ENCODE peak calls at places on chromosome 3, in six cellular contexts. X, S, T, O, Z and L are unnamed samples.

GRCh38 chr3:195236801-195237570 is 34.0 kb downstream of the XXYLT1 start:
- DNase-seq in X (no peak), S (no peak), T (peak; percentile 27), O (no peak), Z (no peak), L (peak; percentile 10)

GRCh38 chr3:49869525-49870126 is at the start of gene CAMKV:
- DNase-seq in X (no peak), S (no peak), T (no peak), O (no peak), Z (no peak), L (no peak)

GRCh38 chr3:123636431-123636841 is 51.6 kb upstream of the HACD2 start:
- DNase-seq in X (no peak), S (no peak), T (peak; percentile 61), O (no peak), Z (no peak), L (peak; percentile 75)

GRCh38 chr3:139520028-139520737 is 19.4 kb downstream of the RBP1 start:
- DNase-seq in X (no peak), S (peak; percentile 64), T (no peak), O (no peak), Z (no peak), L (peak; percentile 30)

GRCh38 chr3:148953094-148953493 is 38.2 kb upstream of the GYG1 start:
- DNase-seq in X (no peak), S (no peak), T (no peak), O (no peak), Z (no peak), L (no peak)

GRCh38 chr3:29758108-29759020 is 477.5 kb downstream of the RBMS3 start:
- DNase-seq in X (no peak), S (peak; percentile 97), T (no peak), O (no peak), Z (no peak), L (no peak)

GRCh38 chr3:5056005-5056391 is 66.1 kb upstream of the ARL8B start:
- DNase-seq in X (no peak), S (no peak), T (no peak), O (no peak), Z (no peak), L (no peak)

GRCh38 chr3:196894557-196895295 is 27.0 kb downstream of the SENP5 start:
- DNase-seq in X (no peak), S (no peak), T (no peak), O (no peak), Z (no peak), L (no peak)

GRCh38 chr3:194488007-194488742 is 1.4 kb upstream of the ATP13A3 start:
- DNase-seq in X (no peak), S (no peak), T (no peak), O (no peak), Z (no peak), L (no peak)

GRCh38 chr3:29972594-29972993 is 633.8 kb upstream of the TGFBR2 start:
- DNase-seq in X (no peak), S (peak; percentile 29), T (no peak), O (no peak), Z (no peak), L (no peak)

GRCh38 chr3:41307065-41307464 is 107.8 kb downstream of the CTNNB1 start:
- DNase-seq in X (no peak), S (no peak), T (no peak), O (no peak), Z (no peak), L (no peak)

GRCh38 chr3:197420115-197420514 is 121.7 kb upstream of the DLG1 start:
- DNase-seq in X (no peak), S (no peak), T (no peak), O (no peak), Z (no peak), L (no peak)

GRCh38 chr3:4982773-4983738 is 3.8 kb downstream of the BHLHE40 start:
- DNase-seq in X (no peak), S (no peak), T (no peak), O (no peak), Z (no peak), L (no peak)

GRCh38 chr3:126348308-126348920 is 8.8 kb downstream of the KLF15 start:
- DNase-seq in X (peak; percentile 9), S (peak; percentile 8), T (peak; percentile 35), O (peak; percentile 31), Z (no peak), L (peak; percentile 12)

GRCh38 chr3:12901631-12902045 is 60.3 kb upstream of the RPL32 start:
- DNase-seq in X (no peak), S (no peak), T (no peak), O (no peak), Z (no peak), L (no peak)

GRCh38 chr3:104628185-104628789 is 738.4 kb upstream of the ALCAM start:
- DNase-seq in X (no peak), S (peak; percentile 77), T (no peak), O (no peak), Z (no peak), L (no peak)

GRCh38 chr3:175155172-175155571 is 296.0 kb downstream of the NAALADL2 start:
- DNase-seq in X (no peak), S (no peak), T (no peak), O (no peak), Z (no peak), L (no peak)

GRCh38 chr3:138729279-138729678 is 105.4 kb downstream of the PIK3CB start:
- DNase-seq in X (no peak), S (no peak), T (no peak), O (no peak), Z (no peak), L (no peak)

GRCh38 chr3:27826448-27826847 is 104.3 kb upstream of the EOMES start:
- DNase-seq in X (no peak), S (no peak), T (no peak), O (no peak), Z (no peak), L (no peak)

GRCh38 chr3:165642761-165643432 is 194.3 kb downstream of the BCHE start:
- DNase-seq in X (no peak), S (peak; percentile 98), T (no peak), O (no peak), Z (no peak), L (no peak)

DNA sequence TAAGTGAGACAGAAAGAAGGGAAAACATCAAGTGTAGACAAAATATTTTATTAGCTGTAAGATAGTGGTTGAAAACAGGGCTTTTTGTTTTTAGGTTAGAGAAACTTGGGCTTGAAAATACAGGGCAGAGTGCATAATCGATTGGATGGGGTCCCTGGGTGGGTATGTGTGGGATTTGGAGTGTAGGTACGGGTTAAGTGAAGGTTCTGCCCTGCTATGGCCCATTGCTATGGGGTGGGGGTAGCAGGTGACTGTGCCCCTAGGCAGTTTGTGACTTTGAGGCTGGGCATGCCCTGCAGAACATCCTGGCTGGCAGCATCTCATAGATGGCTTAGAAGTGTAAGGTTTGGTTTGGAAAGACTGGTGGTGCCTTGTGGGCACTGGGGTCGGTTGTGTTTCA is 3.7 kb upstream of the FAM131A start:
- DNase-seq in X (no peak), S (no peak), T (no peak), O (no peak), Z (no peak), L (no peak)
- H3K4me1 ChIP-seq in X (peaks cover 26% of the 10 kb centered on the region), S (peaks cover 31% of the 10 kb centered on the region), T (peaks cover 16% of the 10 kb centered on the region), O (peaks cover 39% of the 10 kb centered on the region), Z (peaks cover 16% of the 10 kb centered on the region), L (peaks cover 26% of the 10 kb centered on the region)

GRCh38 chr3:58206406-58207011 is 4.3 kb downstream of the DNASE1L3 start:
- DNase-seq in X (no peak), S (peak; percentile 17), T (no peak), O (no peak), Z (no peak), L (no peak)
- TF ChIP-seq CTCF in X (no peak), S (no peak), T (no peak), O (no peak), Z (no peak), L (no peak)

GRCh38 chr3:101633186-101633585 is 43.7 kb downstream of the ZBTB11 start:
- DNase-seq in X (no peak), S (no peak), T (no peak), O (no peak), Z (no peak), L (no peak)
- H3K4me1 ChIP-seq in X (no peaks in the 10 kb centered on the region), S (no peaks in the 10 kb centered on the region), T (no peaks in the 10 kb centered on the region), O (no peaks in the 10 kb centered on the region), Z (no peaks in the 10 kb centered on the region), L (no peaks in the 10 kb centered on the region)

GRCh38 chr3:112530573-112530972 is 31.2 kb downstream of the ATG3 start:
- DNase-seq in X (no peak), S (no peak), T (no peak), O (no peak), Z (no peak), L (no peak)

GRCh38 chr3:112531358-112531781 is 30.4 kb downstream of the ATG3 start:
- DNase-seq in X (no peak), S (peak; percentile 60), T (no peak), O (no peak), Z (no peak), L (no peak)
- TF ChIP-seq CTCF in X (peak; percentile 40), S (no peak), T (no peak), O (peak; percentile 79), Z (peak; percentile 78), L (peak; percentile 49)

GRCh38 chr3:53163459-53164387 is 2.7 kb downstream of the PRKCD start:
- DNase-seq in X (no peak), S (no peak), T (no peak), O (no peak), Z (no peak), L (peak; percentile 23)
- H3K4me1 ChIP-seq in X (peaks cover 36% of the 10 kb centered on the region), S (peaks cover 20% of the 10 kb centered on the region), T (peaks cover 12% of the 10 kb centered on the region), O (peaks cover 12% of the 10 kb centered on the region), Z (peaks cover 29% of the 10 kb centered on the region), L (peaks cover 47% of the 10 kb centered on the region)

DNA sequence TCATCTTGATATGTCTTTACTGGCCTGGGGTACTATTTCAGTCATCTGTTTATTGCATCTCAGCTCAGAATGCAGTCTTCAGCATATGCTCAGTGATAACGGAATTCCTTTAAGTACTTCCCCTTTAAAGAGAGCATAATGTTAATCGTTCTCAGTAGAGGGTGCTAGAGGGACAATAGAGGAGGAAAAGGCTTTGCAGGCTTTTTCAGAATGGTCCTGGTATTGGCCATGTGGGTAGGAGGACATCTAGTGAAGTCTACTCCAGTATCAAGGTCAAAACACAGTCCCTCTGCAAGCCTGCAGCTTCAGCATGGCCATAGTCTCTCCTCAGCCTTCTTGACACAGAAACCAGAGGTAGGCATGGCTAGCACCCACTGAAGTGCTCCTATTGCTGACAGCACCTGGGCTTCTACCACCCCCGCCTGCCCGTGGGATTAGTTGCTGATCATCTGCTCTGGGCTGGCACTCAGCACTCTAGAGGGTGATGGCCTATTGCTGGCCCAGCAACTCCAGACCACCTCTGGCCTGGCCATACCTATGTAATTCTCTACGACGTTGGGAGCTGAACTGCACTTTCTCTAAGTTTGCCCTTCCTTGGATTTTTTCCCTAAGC is 65.4 kb downstream of the KCNH8 start:
- DNase-seq in X (no peak), S (no peak), T (no peak), O (no peak), Z (no peak), L (no peak)
- TF ChIP-seq CTCF in X (no peak), S (no peak), T (no peak), O (no peak), Z (no peak), L (no peak)

DNA sequence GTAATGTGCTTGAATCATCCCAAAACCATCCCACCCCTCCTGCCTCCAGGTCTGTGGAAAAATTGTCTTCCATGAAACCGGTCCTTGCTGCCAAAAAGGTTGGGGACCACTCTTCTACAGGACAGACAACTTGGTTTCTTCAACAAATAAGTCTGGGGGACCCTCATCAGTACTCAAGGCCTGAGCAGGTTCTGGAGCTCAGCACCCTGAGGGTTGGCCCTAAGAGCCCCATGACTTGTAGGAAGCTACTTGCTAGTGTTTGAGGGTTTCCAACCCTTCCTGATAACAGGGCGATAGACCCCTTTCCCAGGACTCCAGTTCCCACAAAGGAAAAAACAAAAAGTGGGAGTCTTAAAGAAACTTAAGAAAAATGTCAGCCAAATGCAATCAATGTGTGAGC is 52.9 kb upstream of the SLCO2A1 start:
- DNase-seq in X (no peak), S (no peak), T (no peak), O (no peak), Z (no peak), L (no peak)
- H3K4me1 ChIP-seq in X (no peaks in the 10 kb centered on the region), S (peaks cover 11% of the 10 kb centered on the region), T (no peaks in the 10 kb centered on the region), O (no peaks in the 10 kb centered on the region), Z (no peaks in the 10 kb centered on the region), L (no peaks in the 10 kb centered on the region)